ENCODE peak calls at places on chromosomes 5 and 9, in five cellular contexts. One of them, this sample, is unnamed.

GRCh38 chr5:65791721-65792698 is 70.0 kb downstream of the NLN start:
- DNase-seq in HepG2: no peak
- DNase-seq in endodermal cell: no peak
- DNase-seq in thyroid gland: no peak
- DNase-seq in IMR-90: no peak
- DNase-seq in this sample: no peak

GRCh38 chr5:108380531-108381021 is 1.3 kb downstream of the FBXL17 start:
- DNase-seq in HepG2: peak; percentile 18
- DNase-seq in endodermal cell: peak; percentile 84
- DNase-seq in thyroid gland: peak; percentile 63
- DNase-seq in IMR-90: peak; percentile 13
- DNase-seq in this sample: no peak

GRCh38 chr5:102903074-102903871 is 148.2 kb downstream of the PAM start:
- DNase-seq in HepG2: no peak
- DNase-seq in endodermal cell: no peak
- DNase-seq in thyroid gland: no peak
- DNase-seq in IMR-90: peak; percentile 36
- DNase-seq in this sample: no peak

GRCh38 chr5:13708432-13708831 is 236.1 kb downstream of the DNAH5 start:
- DNase-seq in HepG2: no peak
- DNase-seq in endodermal cell: no peak
- DNase-seq in thyroid gland: no peak
- DNase-seq in IMR-90: peak; percentile 72
- DNase-seq in this sample: no peak

GRCh38 chr9:16867571-16868311 is 2.7 kb downstream of the BNC2 start:
- DNase-seq in HepG2: peak; percentile 3
- DNase-seq in endodermal cell: no peak
- DNase-seq in thyroid gland: no peak
- DNase-seq in IMR-90: peak; percentile 81
- DNase-seq in this sample: no peak

GRCh38 chr5:168874713-168875380 is 295.7 kb upstream of the PANK3 start:
- DNase-seq in HepG2: no peak
- DNase-seq in endodermal cell: no peak
- DNase-seq in thyroid gland: no peak
- DNase-seq in IMR-90: peak; percentile 5
- DNase-seq in this sample: peak; percentile 31

GRCh38 chr9:134059188-134059641 is 8.6 kb downstream of the BRD3 start:
- DNase-seq in HepG2: no peak
- DNase-seq in endodermal cell: no peak
- DNase-seq in thyroid gland: no peak
- DNase-seq in IMR-90: no peak
- DNase-seq in this sample: no peak

GRCh38 chr5:19208397-19208796 is 779.6 kb downstream of the CDH18 start:
- DNase-seq in HepG2: no peak
- DNase-seq in endodermal cell: no peak
- DNase-seq in thyroid gland: no peak
- DNase-seq in IMR-90: no peak
- DNase-seq in this sample: no peak

GRCh38 chr5:76790632-76791290 is 28.1 kb upstream of the F2RL1 start:
- DNase-seq in HepG2: peak; percentile 76
- DNase-seq in endodermal cell: no peak
- DNase-seq in thyroid gland: no peak
- DNase-seq in IMR-90: peak; percentile 100
- DNase-seq in this sample: no peak

GRCh38 chr9:15253197-15253596 is 53.8 kb downstream of the TTC39B start:
- DNase-seq in HepG2: no peak
- DNase-seq in endodermal cell: no peak
- DNase-seq in thyroid gland: no peak
- DNase-seq in IMR-90: peak; percentile 46
- DNase-seq in this sample: peak; percentile 25

GRCh38 chr9:22203371-22204138 is 194.4 kb upstream of the CDKN2B start:
- DNase-seq in HepG2: no peak
- DNase-seq in endodermal cell: no peak
- DNase-seq in thyroid gland: no peak
- DNase-seq in IMR-90: peak; percentile 54
- DNase-seq in this sample: no peak

GRCh38 chr5:67578011-67578410 is 381.4 kb upstream of the CD180 start:
- DNase-seq in HepG2: no peak
- DNase-seq in endodermal cell: no peak
- DNase-seq in thyroid gland: no peak
- DNase-seq in IMR-90: no peak
- DNase-seq in this sample: no peak

GRCh38 chr5:72338810-72339209 is 18.6 kb downstream of the PTCD2 start:
- DNase-seq in HepG2: no peak
- DNase-seq in endodermal cell: no peak
- DNase-seq in thyroid gland: no peak
- DNase-seq in IMR-90: no peak
- DNase-seq in this sample: no peak

GRCh38 chr9:107067715-107068416 is 204.9 kb downstream of the ZNF462 start:
- DNase-seq in HepG2: no peak
- DNase-seq in endodermal cell: no peak
- DNase-seq in thyroid gland: no peak
- DNase-seq in IMR-90: no peak
- DNase-seq in this sample: no peak

GRCh38 chr9:127518091-127518856 is 67.0 kb downstream of the LRSAM1 start:
- DNase-seq in HepG2: no peak
- DNase-seq in endodermal cell: no peak
- DNase-seq in thyroid gland: peak; percentile 54
- DNase-seq in IMR-90: no peak
- DNase-seq in this sample: no peak

GRCh38 chr5:76601470-76601869 is 21.7 kb downstream of the F2RL2 start:
- DNase-seq in HepG2: peak; percentile 52
- DNase-seq in endodermal cell: no peak
- DNase-seq in thyroid gland: no peak
- DNase-seq in IMR-90: peak; percentile 80
- DNase-seq in this sample: peak; percentile 37

GRCh38 chr9:89775641-89776040 is 170.8 kb downstream of the GADD45G start:
- DNase-seq in HepG2: no peak
- DNase-seq in endodermal cell: peak; percentile 27
- DNase-seq in thyroid gland: no peak
- DNase-seq in IMR-90: no peak
- DNase-seq in this sample: no peak

GRCh38 chr5:150295172-150295611 is 5.6 kb upstream of the CAMK2A start:
- DNase-seq in HepG2: peak; percentile 60
- DNase-seq in endodermal cell: no peak
- DNase-seq in thyroid gland: peak; percentile 66
- DNase-seq in IMR-90: peak; percentile 81
- DNase-seq in this sample: no peak

GRCh38 chr5:154524846-154525245 is 46.8 kb upstream of the HAND1 start:
- DNase-seq in HepG2: no peak
- DNase-seq in endodermal cell: peak; percentile 29
- DNase-seq in thyroid gland: no peak
- DNase-seq in IMR-90: no peak
- DNase-seq in this sample: no peak

GRCh38 chr9:9912459-9912858 is 700.3 kb downstream of the PTPRD start:
- DNase-seq in HepG2: no peak
- DNase-seq in endodermal cell: no peak
- DNase-seq in thyroid gland: no peak
- DNase-seq in IMR-90: no peak
- DNase-seq in this sample: no peak

GRCh38 chr9:80163889-80164288 is 592.1 kb downstream of the TLE4 start:
- DNase-seq in HepG2: no peak
- DNase-seq in endodermal cell: no peak
- DNase-seq in thyroid gland: no peak
- DNase-seq in IMR-90: no peak
- DNase-seq in this sample: no peak

GRCh38 chr5:173501922-173502321 is 114.5 kb downstream of the BOD1 start:
- DNase-seq in HepG2: no peak
- DNase-seq in endodermal cell: no peak
- DNase-seq in thyroid gland: no peak
- DNase-seq in IMR-90: no peak
- DNase-seq in this sample: no peak

GRCh38 chr5:178467261-178468195 is 122.7 kb downstream of the COL23A1 start:
- DNase-seq in HepG2: no peak
- DNase-seq in endodermal cell: peak; percentile 24
- DNase-seq in thyroid gland: no peak
- DNase-seq in IMR-90: peak; percentile 32
- DNase-seq in this sample: no peak

GRCh38 chr9:128861501-128861900 is 20.2 kb downstream of the KYAT1 start:
- DNase-seq in HepG2: no peak
- DNase-seq in endodermal cell: peak; percentile 54
- DNase-seq in thyroid gland: no peak
- DNase-seq in IMR-90: no peak
- DNase-seq in this sample: no peak

GRCh38 chr9:128862401-128862851 is 19.3 kb downstream of the KYAT1 start:
- DNase-seq in HepG2: no peak
- DNase-seq in endodermal cell: no peak
- DNase-seq in thyroid gland: peak; percentile 89
- DNase-seq in IMR-90: no peak
- DNase-seq in this sample: no peak

GRCh38 chr9:128863647-128864046 is 18.1 kb downstream of the KYAT1 start:
- DNase-seq in HepG2: peak; percentile 72
- DNase-seq in endodermal cell: peak; percentile 97
- DNase-seq in thyroid gland: peak; percentile 59
- DNase-seq in IMR-90: peak; percentile 36
- DNase-seq in this sample: peak; percentile 79

DNA sequence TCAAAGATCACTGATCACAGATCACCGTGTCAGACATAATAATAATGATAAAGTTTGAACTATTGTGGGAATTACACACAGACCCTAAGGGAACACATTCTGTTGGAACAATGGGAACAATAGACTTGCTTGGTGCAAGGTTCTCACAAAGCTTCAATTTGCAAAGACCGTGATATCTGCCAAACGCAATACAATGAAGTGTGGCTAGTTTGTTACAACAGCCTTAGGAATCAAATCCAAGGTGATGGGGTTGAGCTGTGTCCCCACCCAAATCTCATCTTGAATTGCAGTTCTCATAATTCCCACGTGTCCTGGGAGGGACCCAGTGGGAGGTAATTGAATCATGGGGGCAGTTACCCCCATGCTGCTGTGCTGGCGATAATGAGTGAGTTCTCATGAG is 20.8 kb downstream of the KYAT1 start:
- DNase-seq in HepG2: no peak
- DNase-seq in endodermal cell: no peak
- DNase-seq in thyroid gland: no peak
- DNase-seq in IMR-90: no peak
- DNase-seq in this sample: no peak
- H3K27ac ChIP-seq in HepG2: no peak overlapping the region
- H3K27ac ChIP-seq in endodermal cell: no peak overlapping the region
- H3K27ac ChIP-seq in thyroid gland: peak overlapping the region; percentile 27
- H3K27ac ChIP-seq in IMR-90: no peak overlapping the region
- H3K27ac ChIP-seq in this sample: no peak overlapping the region

DNA sequence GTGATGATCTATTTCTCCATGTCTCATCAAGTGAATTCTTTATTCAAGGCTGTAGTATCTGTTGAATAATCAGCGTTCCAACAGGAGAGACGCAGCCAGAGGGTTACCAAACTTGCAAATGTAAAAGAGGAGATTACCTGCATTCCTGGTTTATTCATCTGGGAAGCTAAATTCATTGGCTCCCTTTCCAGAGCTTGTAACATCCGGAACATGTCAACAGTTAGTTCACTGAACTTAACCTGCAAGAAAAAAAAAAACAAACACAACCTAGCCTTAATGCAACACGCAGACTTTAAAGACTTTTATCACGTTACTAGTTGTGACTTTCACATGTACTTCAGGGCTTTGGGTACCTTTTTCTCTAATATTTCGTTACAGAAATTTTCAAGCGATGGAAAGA is 62.4 kb upstream of the GOLGA1 start:
- DNase-seq in HepG2: no peak
- DNase-seq in endodermal cell: no peak
- DNase-seq in thyroid gland: no peak
- DNase-seq in IMR-90: no peak
- DNase-seq in this sample: no peak
- H3K4me3 ChIP-seq in HepG2: no peak overlapping the region
- H3K4me3 ChIP-seq in endodermal cell: no peak overlapping the region
- H3K4me3 ChIP-seq in thyroid gland: no peak overlapping the region
- H3K4me3 ChIP-seq in IMR-90: no peak overlapping the region
- H3K4me3 ChIP-seq in this sample: no peak overlapping the region

DNA sequence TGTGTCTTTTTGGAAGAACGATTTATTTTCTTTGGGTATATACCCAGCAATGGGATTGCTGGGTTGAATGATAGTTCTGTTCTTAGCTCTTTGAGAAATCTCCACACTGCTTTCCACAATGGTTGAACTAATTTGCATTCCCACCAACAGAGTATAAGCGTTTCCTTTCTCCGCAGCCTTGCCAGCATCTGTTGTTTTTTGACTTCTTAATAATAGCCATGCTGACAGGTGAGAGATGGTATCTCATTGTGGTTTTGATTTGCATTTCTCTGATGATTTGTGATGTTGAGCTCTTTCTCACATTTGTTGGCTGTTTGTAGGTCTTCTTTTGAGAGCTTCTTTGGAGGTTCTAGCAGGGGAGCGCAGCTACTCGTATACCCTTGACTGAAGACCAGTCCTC is 134.7 kb downstream of the TENT4A start:
- DNase-seq in HepG2: no peak
- DNase-seq in endodermal cell: no peak
- DNase-seq in thyroid gland: no peak
- DNase-seq in IMR-90: no peak
- DNase-seq in this sample: no peak
- H3K9me3 ChIP-seq in HepG2: peaks cover 23% of the 10 kb centered on the region
- H3K9me3 ChIP-seq in endodermal cell: peaks cover 15% of the 10 kb centered on the region
- H3K9me3 ChIP-seq in thyroid gland: no peaks in the 10 kb centered on the region
- H3K9me3 ChIP-seq in IMR-90: peaks cover 17% of the 10 kb centered on the region
- H3K9me3 ChIP-seq in this sample: no peaks in the 10 kb centered on the region

GRCh38 chr9:31697956-31698355 is 686.5 kb upstream of the ACO1 start:
- DNase-seq in HepG2: no peak
- DNase-seq in endodermal cell: no peak
- DNase-seq in thyroid gland: no peak
- DNase-seq in IMR-90: no peak
- DNase-seq in this sample: no peak
- H3K27ac ChIP-seq in HepG2: no peak overlapping the region
- H3K27ac ChIP-seq in endodermal cell: no peak overlapping the region
- H3K27ac ChIP-seq in thyroid gland: no peak overlapping the region
- H3K27ac ChIP-seq in IMR-90: no peak overlapping the region
- H3K27ac ChIP-seq in this sample: no peak overlapping the region

GRCh38 chr5:180045889-180046499 is 25.6 kb downstream of the RNF130 start:
- DNase-seq in HepG2: no peak
- DNase-seq in endodermal cell: no peak
- DNase-seq in thyroid gland: no peak
- DNase-seq in IMR-90: no peak
- DNase-seq in this sample: no peak

GRCh38 chr5:180041501-180042274 is 29.9 kb downstream of the RNF130 start:
- DNase-seq in HepG2: no peak
- DNase-seq in endodermal cell: no peak
- DNase-seq in thyroid gland: no peak
- DNase-seq in IMR-90: no peak
- DNase-seq in this sample: no peak

GRCh38 chr5:180040287-180041214 is 31.0 kb downstream of the RNF130 start:
- DNase-seq in HepG2: no peak
- DNase-seq in endodermal cell: no peak
- DNase-seq in thyroid gland: no peak
- DNase-seq in IMR-90: no peak
- DNase-seq in this sample: no peak

GRCh38 chr5:180046656-180047055 is 24.9 kb downstream of the RNF130 start:
- DNase-seq in HepG2: no peak
- DNase-seq in endodermal cell: no peak
- DNase-seq in thyroid gland: no peak
- DNase-seq in IMR-90: no peak
- DNase-seq in this sample: no peak

GRCh38 chr5:180043381-180043780 is 28.2 kb downstream of the RNF130 start:
- DNase-seq in HepG2: no peak
- DNase-seq in endodermal cell: peak; percentile 8
- DNase-seq in thyroid gland: no peak
- DNase-seq in IMR-90: no peak
- DNase-seq in this sample: no peak
- H3K4me3 ChIP-seq in HepG2: no peak overlapping the region
- H3K4me3 ChIP-seq in endodermal cell: no peak overlapping the region
- H3K4me3 ChIP-seq in thyroid gland: no peak overlapping the region
- H3K4me3 ChIP-seq in IMR-90: no peak overlapping the region
- H3K4me3 ChIP-seq in this sample: no peak overlapping the region